ENCODE peak calls at places on chromosome 18, in seven cellular contexts. One of them, this sample, is unnamed. For H3K4me1 and H3K36me3, the result is how much of the 10 kb centered on the place peaks cover.

GRCh38 chr18:28793911-28794310 is 617.0 kb upstream of the CDH2 start:
- DNase-seq in transverse colon: no peak
- DNase-seq in thoracic aorta: no peak
- DNase-seq in kidney: no peak
- DNase-seq in left ventricle myocardium inferior: no peak
- DNase-seq in lung: no peak
- DNase-seq in CD4-positive, alpha-beta memory T cell: no peak
- DNase-seq in this sample: no peak

GRCh38 chr18:72672364-72673151 is 128.4 kb upstream of the CBLN2 start:
- DNase-seq in CD4-positive, alpha-beta memory T cell: no peak
- DNase-seq in thoracic aorta: no peak
- DNase-seq in left ventricle myocardium inferior: no peak
- DNase-seq in transverse colon: no peak
- DNase-seq in kidney: no peak
- DNase-seq in lung: no peak
- DNase-seq in this sample: no peak

GRCh38 chr18:78676622-78677482 is 302.8 kb upstream of the SALL3 start:
- DNase-seq in left ventricle myocardium inferior: no peak
- DNase-seq in transverse colon: no peak
- DNase-seq in lung: no peak
- DNase-seq in thoracic aorta: no peak
- DNase-seq in kidney: peak
- DNase-seq in CD4-positive, alpha-beta memory T cell: no peak
- DNase-seq in this sample: no peak

GRCh38 chr18:45248240-45248903 is 366.9 kb upstream of the SLC14A2 start:
- DNase-seq in CD4-positive, alpha-beta memory T cell: no peak
- DNase-seq in lung: no peak
- DNase-seq in transverse colon: no peak
- DNase-seq in left ventricle myocardium inferior: no peak
- DNase-seq in kidney: no peak
- DNase-seq in thoracic aorta: peak
- DNase-seq in this sample: peak

GRCh38 chr18:32278148-32278799 is 88.4 kb downstream of the MEP1B start:
- DNase-seq in lung: no peak
- DNase-seq in thoracic aorta: no peak
- DNase-seq in left ventricle myocardium inferior: no peak
- DNase-seq in kidney: no peak
- DNase-seq in transverse colon: peak
- DNase-seq in CD4-positive, alpha-beta memory T cell: no peak
- DNase-seq in this sample: no peak

GRCh38 chr18:74819433-74820059 is 221.9 kb downstream of the ZNF407 start:
- DNase-seq in transverse colon: no peak
- DNase-seq in lung: no peak
- DNase-seq in thoracic aorta: no peak
- DNase-seq in kidney: no peak
- DNase-seq in left ventricle myocardium inferior: no peak
- DNase-seq in CD4-positive, alpha-beta memory T cell: no peak
- DNase-seq in this sample: no peak

GRCh38 chr18:58476022-58476421 is 152.9 kb downstream of the ALPK2 start:
- DNase-seq in thoracic aorta: no peak
- DNase-seq in left ventricle myocardium inferior: no peak
- DNase-seq in lung: no peak
- DNase-seq in kidney: no peak
- DNase-seq in CD4-positive, alpha-beta memory T cell: no peak
- DNase-seq in transverse colon: no peak
- DNase-seq in this sample: no peak

GRCh38 chr18:55078289-55078916 is 119.1 kb upstream of the CCDC68 start:
- DNase-seq in lung: no peak
- DNase-seq in left ventricle myocardium inferior: no peak
- DNase-seq in CD4-positive, alpha-beta memory T cell: no peak
- DNase-seq in transverse colon: no peak
- DNase-seq in kidney: no peak
- DNase-seq in thoracic aorta: no peak
- DNase-seq in this sample: no peak

GRCh38 chr18:43886341-43886740 is 609.1 kb upstream of the SYT4 start:
- DNase-seq in kidney: no peak
- DNase-seq in thoracic aorta: no peak
- DNase-seq in lung: no peak
- DNase-seq in transverse colon: no peak
- DNase-seq in left ventricle myocardium inferior: no peak
- DNase-seq in CD4-positive, alpha-beta memory T cell: no peak
- DNase-seq in this sample: no peak

GRCh38 chr18:13265901-13266207 is 47.3 kb downstream of the LDLRAD4 start:
- DNase-seq in transverse colon: no peak
- DNase-seq in thoracic aorta: no peak
- DNase-seq in CD4-positive, alpha-beta memory T cell: no peak
- DNase-seq in kidney: no peak
- DNase-seq in left ventricle myocardium inferior: no peak
- DNase-seq in lung: no peak
- DNase-seq in this sample: no peak

GRCh38 chr18:42030586-42031182 is 75.7 kb downstream of the PIK3C3 start:
- DNase-seq in lung: no peak
- DNase-seq in kidney: no peak
- DNase-seq in thoracic aorta: no peak
- DNase-seq in left ventricle myocardium inferior: no peak
- DNase-seq in CD4-positive, alpha-beta memory T cell: no peak
- DNase-seq in transverse colon: no peak
- DNase-seq in this sample: no peak

GRCh38 chr18:79422022-79422782 is 26.5 kb downstream of the NFATC1 start:
- DNase-seq in kidney: peak
- DNase-seq in lung: no peak
- DNase-seq in left ventricle myocardium inferior: no peak
- DNase-seq in transverse colon: no peak
- DNase-seq in thoracic aorta: no peak
- DNase-seq in CD4-positive, alpha-beta memory T cell: no peak
- DNase-seq in this sample: no peak

GRCh38 chr18:57687970-57688369 is 66.3 kb upstream of the NARS1 start:
- DNase-seq in lung: no peak
- DNase-seq in CD4-positive, alpha-beta memory T cell: no peak
- DNase-seq in transverse colon: no peak
- DNase-seq in thoracic aorta: no peak
- DNase-seq in kidney: no peak
- DNase-seq in left ventricle myocardium inferior: no peak
- DNase-seq in this sample: no peak

GRCh38 chr18:7941533-7941932 is 374.4 kb downstream of the PTPRM start:
- DNase-seq in thoracic aorta: no peak
- DNase-seq in kidney: no peak
- DNase-seq in CD4-positive, alpha-beta memory T cell: no peak
- DNase-seq in transverse colon: peak
- DNase-seq in lung: peak
- DNase-seq in left ventricle myocardium inferior: no peak
- DNase-seq in this sample: no peak

GRCh38 chr18:3710712-3711269 is 260.8 kb downstream of the TGIF1 start:
- DNase-seq in lung: peak
- DNase-seq in kidney: peak
- DNase-seq in thoracic aorta: no peak
- DNase-seq in CD4-positive, alpha-beta memory T cell: no peak
- DNase-seq in transverse colon: peak
- DNase-seq in left ventricle myocardium inferior: peak
- DNase-seq in this sample: no peak

GRCh38 chr18:4172491-4172890 is 282.6 kb downstream of the DLGAP1 start:
- DNase-seq in lung: no peak
- DNase-seq in thoracic aorta: no peak
- DNase-seq in left ventricle myocardium inferior: no peak
- DNase-seq in CD4-positive, alpha-beta memory T cell: no peak
- DNase-seq in kidney: no peak
- DNase-seq in transverse colon: no peak
- DNase-seq in this sample: no peak

GRCh38 chr18:69757733-69758132 is 189.9 kb downstream of the CD226 start:
- DNase-seq in kidney: no peak
- DNase-seq in thoracic aorta: no peak
- DNase-seq in lung: no peak
- DNase-seq in left ventricle myocardium inferior: no peak
- DNase-seq in CD4-positive, alpha-beta memory T cell: no peak
- DNase-seq in transverse colon: no peak
- DNase-seq in this sample: no peak

GRCh38 chr18:23951206-23951605 is 63.3 kb upstream of the TTC39C start:
- DNase-seq in thoracic aorta: no peak
- DNase-seq in kidney: no peak
- DNase-seq in transverse colon: no peak
- DNase-seq in left ventricle myocardium inferior: no peak
- DNase-seq in lung: no peak
- DNase-seq in CD4-positive, alpha-beta memory T cell: no peak
- DNase-seq in this sample: no peak

GRCh38 chr18:35619468-35619867 is 37.9 kb downstream of the GALNT1 start:
- DNase-seq in kidney: no peak
- DNase-seq in transverse colon: no peak
- DNase-seq in thoracic aorta: no peak
- DNase-seq in left ventricle myocardium inferior: no peak
- DNase-seq in lung: no peak
- DNase-seq in CD4-positive, alpha-beta memory T cell: no peak
- DNase-seq in this sample: peak

GRCh38 chr18:45976581-45977373 is 9.6 kb upstream of the EPG5 start:
- DNase-seq in lung: no peak
- DNase-seq in left ventricle myocardium inferior: no peak
- DNase-seq in CD4-positive, alpha-beta memory T cell: no peak
- DNase-seq in thoracic aorta: no peak
- DNase-seq in kidney: no peak
- DNase-seq in transverse colon: no peak
- DNase-seq in this sample: no peak

GRCh38 chr18:8424481-8424880 is 184.8 kb upstream of the RAB12 start:
- DNase-seq in left ventricle myocardium inferior: no peak
- DNase-seq in thoracic aorta: no peak
- DNase-seq in CD4-positive, alpha-beta memory T cell: no peak
- DNase-seq in transverse colon: no peak
- DNase-seq in kidney: no peak
- DNase-seq in lung: no peak
- DNase-seq in this sample: no peak

GRCh38 chr18:23311346-23312103 is 141.6 kb upstream of the RIOK3 start:
- DNase-seq in CD4-positive, alpha-beta memory T cell: no peak
- DNase-seq in lung: peak
- DNase-seq in left ventricle myocardium inferior: peak
- DNase-seq in transverse colon: no peak
- DNase-seq in kidney: peak
- DNase-seq in thoracic aorta: peak
- DNase-seq in this sample: peak

GRCh38 chr18:10259075-10259474 is 195.4 kb upstream of the APCDD1 start:
- DNase-seq in CD4-positive, alpha-beta memory T cell: no peak
- DNase-seq in kidney: no peak
- DNase-seq in thoracic aorta: no peak
- DNase-seq in left ventricle myocardium inferior: no peak
- DNase-seq in transverse colon: no peak
- DNase-seq in lung: no peak
- DNase-seq in this sample: no peak
- H3K4me1 ChIP-seq in CD4-positive, alpha-beta memory T cell: under half
- H3K4me1 ChIP-seq in kidney: under half
- H3K4me1 ChIP-seq in thoracic aorta: under half
- H3K4me1 ChIP-seq in left ventricle myocardium inferior: under half
- H3K4me1 ChIP-seq in transverse colon: under half
- H3K4me1 ChIP-seq in lung: under half
- H3K4me1 ChIP-seq in this sample: under half

DNA sequence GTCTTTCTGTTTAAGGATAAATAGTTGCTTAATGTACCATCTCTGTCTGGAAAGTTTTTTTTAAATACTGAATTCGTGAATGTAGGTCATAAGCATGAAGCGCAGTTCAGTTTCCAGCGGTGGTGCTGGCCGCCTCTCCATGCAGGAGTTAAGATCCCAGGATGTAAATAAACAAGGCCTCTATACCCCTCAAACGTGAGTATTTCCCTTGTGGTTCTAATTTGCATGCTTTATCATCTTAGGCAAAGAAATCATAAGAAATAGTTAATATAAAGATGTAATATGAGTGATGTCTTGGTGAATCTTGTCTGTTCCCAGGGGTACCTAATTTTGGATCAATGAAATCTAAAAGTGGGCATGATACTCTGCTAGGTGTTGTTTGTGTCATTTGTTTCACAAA is 1.5 kb downstream of the NDC80 start:
- DNase-seq in left ventricle myocardium inferior: no peak
- DNase-seq in CD4-positive, alpha-beta memory T cell: no peak
- DNase-seq in lung: no peak
- DNase-seq in thoracic aorta: no peak
- DNase-seq in kidney: no peak
- DNase-seq in transverse colon: no peak
- DNase-seq in this sample: no peak
- H3K36me3 ChIP-seq in left ventricle myocardium inferior: under half
- H3K36me3 ChIP-seq in CD4-positive, alpha-beta memory T cell: under half
- H3K36me3 ChIP-seq in lung: under half
- H3K36me3 ChIP-seq in thoracic aorta: under half
- H3K36me3 ChIP-seq in kidney: under half
- H3K36me3 ChIP-seq in transverse colon: under half
- H3K36me3 ChIP-seq in this sample: under half

GRCh38 chr18:22168360-22168921 is 948 bp upstream of the GATA6 start:
- DNase-seq in CD4-positive, alpha-beta memory T cell: peak
- DNase-seq in transverse colon: peak
- DNase-seq in lung: no peak
- DNase-seq in thoracic aorta: no peak
- DNase-seq in left ventricle myocardium inferior: no peak
- DNase-seq in kidney: no peak
- DNase-seq in this sample: peak
- H3K27ac ChIP-seq in CD4-positive, alpha-beta memory T cell: no peak
- H3K27ac ChIP-seq in transverse colon: peak
- H3K27ac ChIP-seq in lung: peak
- H3K27ac ChIP-seq in thoracic aorta: peak
- H3K27ac ChIP-seq in left ventricle myocardium inferior: peak
- H3K27ac ChIP-seq in kidney: peak
- H3K27ac ChIP-seq in this sample: peak

GRCh38 chr18:63299837-63300787 is 19.5 kb downstream of the BCL2 start:
- DNase-seq in kidney: no peak
- DNase-seq in thoracic aorta: no peak
- DNase-seq in CD4-positive, alpha-beta memory T cell: no peak
- DNase-seq in transverse colon: no peak
- DNase-seq in left ventricle myocardium inferior: no peak
- DNase-seq in lung: no peak
- DNase-seq in this sample: no peak

GRCh38 chr18:63302647-63303405 is 16.7 kb downstream of the BCL2 start:
- DNase-seq in kidney: no peak
- DNase-seq in thoracic aorta: no peak
- DNase-seq in lung: no peak
- DNase-seq in transverse colon: no peak
- DNase-seq in CD4-positive, alpha-beta memory T cell: no peak
- DNase-seq in left ventricle myocardium inferior: no peak
- DNase-seq in this sample: no peak

GRCh38 chr18:63301458-63301857 is 18.1 kb downstream of the BCL2 start:
- DNase-seq in kidney: no peak
- DNase-seq in transverse colon: no peak
- DNase-seq in lung: no peak
- DNase-seq in thoracic aorta: no peak
- DNase-seq in CD4-positive, alpha-beta memory T cell: no peak
- DNase-seq in left ventricle myocardium inferior: no peak
- DNase-seq in this sample: no peak

GRCh38 chr18:63297678-63298392 is 21.7 kb downstream of the BCL2 start:
- DNase-seq in lung: no peak
- DNase-seq in thoracic aorta: no peak
- DNase-seq in transverse colon: no peak
- DNase-seq in left ventricle myocardium inferior: no peak
- DNase-seq in kidney: no peak
- DNase-seq in CD4-positive, alpha-beta memory T cell: no peak
- DNase-seq in this sample: no peak

DNA sequence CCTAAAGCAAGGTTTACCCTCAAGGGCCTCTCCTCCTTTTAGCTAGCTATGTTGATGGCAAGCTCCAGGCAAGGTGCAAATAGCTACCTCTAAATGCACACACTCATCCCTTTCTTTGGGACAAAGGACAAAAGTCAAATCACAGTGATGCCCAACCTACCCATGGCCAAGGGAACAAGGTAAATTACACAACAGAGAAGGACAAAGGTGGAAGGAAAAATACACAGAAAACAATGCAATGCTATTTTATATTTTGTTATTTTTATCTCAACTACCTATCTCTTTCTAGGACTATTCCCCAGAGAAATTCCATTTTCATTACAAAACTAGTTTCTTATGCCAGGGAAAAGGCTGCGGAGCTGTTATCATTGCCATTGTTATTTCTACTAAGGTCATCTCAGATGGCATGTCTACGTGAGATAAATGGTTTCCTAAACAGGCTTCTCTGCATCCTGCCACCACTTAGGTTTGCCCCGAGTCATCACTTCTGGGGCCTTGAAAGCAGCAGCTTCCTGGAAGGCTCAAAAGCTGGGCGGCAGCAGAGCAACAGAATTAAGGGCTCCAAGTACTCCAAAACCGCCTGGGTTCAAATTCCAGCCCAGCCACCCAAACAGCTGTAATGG is 21.1 kb downstream of the BCL2 start:
- DNase-seq in transverse colon: no peak
- DNase-seq in CD4-positive, alpha-beta memory T cell: peak
- DNase-seq in kidney: no peak
- DNase-seq in left ventricle myocardium inferior: no peak
- DNase-seq in thoracic aorta: no peak
- DNase-seq in lung: no peak
- DNase-seq in this sample: no peak
- H3K4me1 ChIP-seq in transverse colon: under half
- H3K4me1 ChIP-seq in CD4-positive, alpha-beta memory T cell: half or more
- H3K4me1 ChIP-seq in kidney: under half
- H3K4me1 ChIP-seq in left ventricle myocardium inferior: under half
- H3K4me1 ChIP-seq in thoracic aorta: under half
- H3K4me1 ChIP-seq in lung: under half
- H3K4me1 ChIP-seq in this sample: under half

This sample was measured in heart left ventricle.